ENCODE peak calls at places on chromosomes 16 and 17, in nine cellular contexts. N is NCI-H2029; M is stimulated activated CD4-positive, alpha-beta T cell treated with anti-CD3 and anti-CD28 coated beads, TNF-alpha, amount 100 ng/mL, for 1 hour; Y is activated CD8-positive, alpha-beta memory T cell treated with anti-CD3 and anti-CD28 coated beads, Interleukin-2, amount 50 U/mL, for 4 hours; F is HTR-8/SVneo; D is GDM1; R is breast epithelium; T is Daoy; I is occipital lobe. O is an unnamed sample.

GRCh38 chr16:27366687-27367462 is 35.1 kb upstream of the IL21R start:
- DNase-seq in R (no peak), D (no peak), N (no peak), F (no peak), M (no peak), I (no peak), T (no peak), Y (peak; percentile 62), O (no peak)

GRCh38 chr17:42275527-42276358 is 448 bp downstream of the STAT5B start:
- DNase-seq in M (peak; percentile 13), F (no peak), I (no peak), Y (peak; percentile 65), N (no peak), D (peak; percentile 38), T (peak; percentile 21), R (no peak), O (peak; percentile 35)

GRCh38 chr16:3013491-3013951 is 798 bp downstream of the CLDN9 start:
- DNase-seq in N (no peak), M (no peak), T (no peak), F (no peak), I (no peak), D (no peak), R (no peak), Y (no peak), O (no peak)

GRCh38 chr17:82914375-82914774 is 74.6 kb upstream of the ZNF750 start:
- DNase-seq in R (no peak), Y (no peak), M (no peak), F (no peak), N (no peak), D (no peak), I (no peak), T (no peak), O (peak; percentile 71)

GRCh38 chr17:65554568-65555223 is 6.8 kb downstream of the AXIN2 start:
- DNase-seq in M (no peak), Y (no peak), T (no peak), I (no peak), N (peak; percentile 87), R (no peak), F (no peak), D (no peak), O (peak; percentile 41)

GRCh38 chr17:60147553-60148241 is 2.1 kb upstream of the CA4 start:
- DNase-seq in N (no peak), R (no peak), Y (no peak), F (no peak), M (no peak), I (no peak), D (no peak), T (no peak), O (no peak)

GRCh38 chr17:64508683-64509082 is 1.9 kb downstream of the CEP95 start:
- DNase-seq in F (no peak), Y (no peak), N (no peak), I (no peak), D (no peak), R (no peak), T (no peak), M (no peak), O (no peak)

GRCh38 chr16:19071811-19072777 is 4.7 kb downstream of the COQ7 start:
- DNase-seq in R (peak; percentile 63), F (peak; percentile 19), Y (peak; percentile 54), I (no peak), N (no peak), M (peak; percentile 8), T (peak; percentile 65), D (peak; percentile 26), O (peak; percentile 62)

GRCh38 chr17:1759529-1759928 is 2.3 kb upstream of the SERPINF1 start:
- DNase-seq in T (no peak), F (no peak), R (no peak), I (no peak), D (no peak), Y (no peak), M (no peak), N (no peak), O (no peak)

GRCh38 chr17:28953444-28954118 is 2.3 kb upstream of the PHF12 start:
- DNase-seq in D (no peak), M (peak; percentile 10), Y (peak; percentile 52), T (peak; percentile 39), N (no peak), F (peak; percentile 63), I (no peak), R (no peak), O (no peak)

GRCh38 chr16:56606688-56607618 is 1.4 kb upstream of the MT2A start:
- DNase-seq in D (no peak), M (no peak), Y (no peak), T (peak; percentile 98), N (peak; percentile 35), F (peak; percentile 89), I (no peak), R (peak; percentile 79), O (peak; percentile 91)